ENCODE peak calls at places on chromosomes 7 and 10, in six cellular contexts. S, W, G, I, E and X are unnamed samples.

GRCh38 chr10:87775766-87776165 is 42.3 kb downstream of the ATAD1 start:
- DNase-seq in E (no peak), W (no peak), G (no peak), S (no peak), I (no peak), X (no peak)

GRCh38 chr10:97726636-97727178 is 10.2 kb upstream of the ZFYVE27 start:
- DNase-seq in S (peak; percentile 28), E (peak; percentile 59), I (no peak), W (no peak), G (no peak), X (no peak)

GRCh38 chr7:66769833-66770512 is 29.4 kb downstream of the RABGEF1 start:
- DNase-seq in G (no peak), S (no peak), E (no peak), I (no peak), W (no peak), X (no peak)

GRCh38 chr10:132540456-132540855 is 2.9 kb downstream of the INPP5A start:
- DNase-seq in S (no peak), I (no peak), W (no peak), G (no peak), E (no peak), X (no peak)

GRCh38 chr10:14543048-14543903 is 212.6 kb upstream of the FRMD4A start:
- DNase-seq in G (no peak), W (no peak), I (no peak), S (no peak), E (no peak), X (no peak)

GRCh38 chr7:28018446-28018845 is 162.1 kb downstream of the JAZF1 start:
- DNase-seq in S (no peak), E (no peak), I (no peak), W (no peak), G (no peak), X (no peak)

GRCh38 chr7:42107484-42107883 is 129.5 kb downstream of the GLI3 start:
- DNase-seq in S (no peak), W (no peak), G (no peak), I (no peak), E (no peak), X (no peak)

GRCh38 chr10:127889605-127890195 is 3.0 kb downstream of the CLRN3 start:
- DNase-seq in I (no peak), W (no peak), E (no peak), G (no peak), S (no peak), X (no peak)

GRCh38 chr7:134458341-134458805 is 527 bp downstream of the AKR1B1 start:
- DNase-seq in W (peak; percentile 9), G (peak; percentile 55), E (peak; percentile 49), I (no peak), S (no peak), X (peak; percentile 55)

DNA sequence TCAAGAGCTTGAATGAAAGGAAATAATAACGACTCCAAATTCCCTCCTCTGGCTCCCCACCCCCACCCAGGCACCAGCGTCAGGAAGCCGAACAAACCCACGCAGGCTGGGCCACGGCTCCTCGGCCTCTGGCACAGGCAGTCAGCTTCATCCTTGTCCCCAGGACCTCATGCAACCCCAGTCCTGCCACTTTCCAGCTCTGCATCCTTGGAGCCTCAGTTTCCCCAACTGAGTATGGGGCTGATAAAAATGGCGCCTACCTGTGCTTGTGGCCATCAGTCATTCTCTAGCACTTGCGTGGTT is 137.1 kb downstream of the RGS10 start:
- DNase-seq in E (no peak), I (no peak), W (no peak), S (no peak), G (no peak), X (no peak)
- TF ChIP-seq POLR2AphosphoS5 in E (no peak), I (no peak), W (no peak), S (no peak), G (no peak), X (no peak)

GRCh38 chr10:13099666-13100348 is at the start of gene OPTN:
- DNase-seq in W (peak; percentile 54), I (peak; percentile 21), E (peak; percentile 72), S (peak; percentile 95), G (peak; percentile 78), X (peak; percentile 80)
- TF ChIP-seq POLR2A in W (peak; percentile 84), I (no peak), E (no peak), S (no peak), G (no peak), X (peak; percentile 45)

GRCh38 chr10:31263903-31264302 is 55.1 kb upstream of the ZEB1 start:
- DNase-seq in W (no peak), E (no peak), I (no peak), G (no peak), S (no peak), X (no peak)
- TF ChIP-seq TAF1 in W (no peak), E (no peak), I (no peak), G (no peak), S (no peak), X (no peak)

DNA sequence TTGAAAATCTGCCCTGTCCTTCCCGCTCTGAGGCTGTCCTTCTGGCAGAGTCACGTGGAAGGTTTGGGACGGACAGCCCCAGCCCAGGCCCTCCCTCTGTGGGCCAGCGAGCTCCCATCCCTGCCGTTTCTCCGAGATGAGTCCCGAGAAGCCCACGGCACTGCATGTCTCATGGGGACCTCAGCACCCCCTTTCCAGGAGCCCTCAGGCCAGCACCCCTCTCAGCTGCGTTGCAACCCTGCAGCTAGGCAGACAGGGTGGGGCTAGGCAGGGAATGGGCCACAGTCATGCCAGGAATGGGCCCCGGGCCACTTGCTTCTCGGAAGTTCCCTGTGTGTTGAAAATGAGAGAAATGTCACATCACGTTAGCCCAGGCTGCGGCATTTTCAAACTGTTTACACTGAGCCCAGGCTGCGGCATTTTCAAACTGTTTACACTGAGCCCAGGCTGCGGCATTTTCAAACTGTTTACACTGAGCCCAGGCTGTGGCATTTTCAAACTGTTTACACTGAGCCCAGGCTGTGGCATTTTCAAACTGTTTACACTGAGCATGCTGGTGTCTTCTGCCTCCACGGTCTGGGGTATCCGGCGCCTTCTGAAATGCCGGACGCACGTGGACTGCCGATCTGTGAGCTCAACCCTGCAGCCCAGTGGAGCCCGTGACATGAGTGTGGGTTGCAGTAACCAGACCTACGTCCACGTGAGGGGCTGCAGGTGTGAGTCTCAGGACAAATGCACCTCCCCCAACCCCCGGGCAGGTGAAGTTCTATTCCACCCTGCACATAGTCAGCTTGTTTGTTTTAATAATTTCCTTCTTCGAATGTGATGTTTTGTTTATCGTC is 42.6 kb downstream of the FAM20C start:
- DNase-seq in G (no peak), I (no peak), S (no peak), E (peak; percentile 78), W (no peak), X (no peak)
- TF ChIP-seq POLR2AphosphoS5 in G (no peak), I (no peak), S (no peak), E (no peak), W (no peak), X (no peak)

DNA sequence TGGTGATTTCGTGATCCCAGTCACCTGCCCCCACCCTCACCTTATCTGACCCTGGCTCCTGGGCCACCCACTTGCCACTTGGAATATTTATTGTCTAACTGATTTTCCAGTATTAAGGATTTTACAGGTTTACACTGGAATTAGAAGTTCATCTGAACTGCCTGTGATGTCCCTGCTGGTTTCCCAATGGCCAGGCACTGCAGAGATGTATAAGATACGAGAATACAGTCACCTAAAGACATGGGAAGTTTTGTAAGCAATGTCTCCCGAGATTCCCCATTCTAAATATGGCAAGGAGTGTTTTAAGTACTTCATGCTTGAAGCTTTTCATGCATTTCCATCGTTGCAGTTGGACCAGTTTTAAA is 592.7 kb downstream of the SDK1 start:
- DNase-seq in W (no peak), S (no peak), I (no peak), G (no peak), E (no peak), X (no peak)
- TF ChIP-seq POLR2A in W (no peak), S (no peak), I (no peak), G (no peak), E (no peak), X (no peak)

GRCh38 chr7:33981686-33982424 is 76.5 kb downstream of the BMPER start:
- DNase-seq in E (no peak), S (no peak), G (no peak), W (no peak), I (no peak), X (no peak)

GRCh38 chr7:33982425-33982786 is 77.1 kb downstream of the BMPER start:
- DNase-seq in G (no peak), W (no peak), I (no peak), S (no peak), E (no peak), X (no peak)

GRCh38 chr7:33986456-33986855 is 81.1 kb downstream of the BMPER start:
- DNase-seq in I (no peak), W (no peak), S (no peak), E (no peak), G (no peak), X (no peak)

GRCh38 chr7:33986951-33987948 is 81.9 kb downstream of the BMPER start:
- DNase-seq in W (no peak), I (no peak), G (no peak), E (peak; percentile 27), S (no peak), X (no peak)
- TF ChIP-seq TAF1 in W (no peak), I (no peak), G (no peak), E (no peak), S (no peak), X (no peak)

DNA sequence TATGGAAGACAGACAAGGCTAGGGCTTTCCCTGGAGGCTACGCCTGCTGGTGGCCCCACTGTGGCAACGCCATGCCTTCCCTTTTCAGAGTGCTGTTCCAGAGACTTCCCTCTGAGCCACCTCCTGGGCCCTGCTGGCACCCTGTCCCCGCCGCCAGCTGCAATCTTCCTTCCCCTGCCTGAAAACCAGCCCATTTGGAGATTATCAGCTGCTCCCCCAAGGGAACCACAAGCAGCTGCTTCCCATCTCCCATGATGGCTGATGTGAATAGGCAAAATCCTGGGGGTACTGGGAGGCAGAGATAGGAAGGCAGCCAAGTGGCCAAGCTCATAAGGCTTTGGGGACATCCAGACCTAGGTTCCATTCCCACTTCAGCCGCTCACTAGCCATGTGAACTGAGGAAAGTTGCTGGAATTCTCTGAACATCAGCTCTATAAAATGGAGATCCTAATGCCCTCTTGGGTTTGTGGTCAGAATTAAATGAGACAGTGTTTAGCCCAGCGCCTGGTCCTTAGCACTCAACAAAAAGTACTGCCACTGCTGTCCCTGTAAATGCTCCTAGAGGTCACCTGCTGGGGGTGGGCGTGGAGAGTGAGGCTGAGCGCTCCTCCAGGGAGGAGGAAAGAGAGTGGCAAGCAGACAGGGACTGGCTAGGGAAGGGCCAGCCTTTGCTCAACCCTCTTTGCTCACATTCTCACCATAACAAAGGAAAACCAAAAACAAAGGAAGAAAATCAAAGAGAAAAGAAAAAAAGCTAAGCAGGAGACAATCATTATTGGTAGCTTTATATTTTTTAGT is 5.9 kb downstream of the TSPAN33 start:
- DNase-seq in E (no peak), S (peak; percentile 73), I (no peak), G (no peak), W (no peak), X (no peak)
- TF ChIP-seq POLR2AphosphoS5 in E (no peak), S (peak; percentile 99), I (no peak), G (peak; percentile 18), W (peak; percentile 16), X (no peak)

DNA sequence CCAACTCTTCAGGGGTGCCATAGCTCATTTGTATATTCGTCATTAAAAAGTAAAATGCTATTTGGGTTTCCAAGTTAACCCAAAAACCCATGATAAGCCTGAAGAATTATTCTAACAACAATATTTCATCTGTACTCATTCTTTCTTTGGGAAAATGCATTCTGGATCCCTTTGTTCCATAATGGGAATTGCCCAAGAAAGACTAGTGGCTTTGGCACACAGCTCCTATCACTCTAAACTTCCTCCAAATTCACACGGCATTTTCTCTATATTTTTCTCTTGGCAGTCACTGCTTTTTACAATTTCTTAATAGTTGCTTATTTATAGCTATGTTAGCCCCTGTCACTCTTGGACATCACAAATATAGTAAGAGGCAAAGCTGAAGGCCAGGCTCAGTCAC is 29.1 kb downstream of the CHCHD3 start:
- DNase-seq in E (no peak), I (no peak), G (no peak), W (no peak), S (no peak), X (no peak)
- TF ChIP-seq POLR2A in E (no peak), I (no peak), G (no peak), W (no peak), S (no peak), X (no peak)